ENCODE peak calls at places on chromosomes 2 and 18, in five cellular contexts. One of them, this sample, is unnamed.

GRCh38 chr2:10369269-10370255 is 66.9 kb downstream of the HPCAL1 start:
- DNase-seq in mucosa of descending colon: peak; percentile 53
- DNase-seq in body of pancreas: peak; percentile 42
- DNase-seq in endothelial cell of umbilical vein: no peak
- DNase-seq in fibroblast of lung: no peak
- DNase-seq in this sample: no peak

GRCh38 chr2:178111743-178112142 is 494 bp upstream of the RBM45 start:
- DNase-seq in endothelial cell of umbilical vein: no peak
- DNase-seq in body of pancreas: no peak
- DNase-seq in mucosa of descending colon: no peak
- DNase-seq in fibroblast of lung: no peak
- DNase-seq in this sample: no peak

GRCh38 chr18:3654442-3655253 is 204.7 kb downstream of the TGIF1 start:
- DNase-seq in fibroblast of lung: peak; percentile 21
- DNase-seq in mucosa of descending colon: no peak
- DNase-seq in endothelial cell of umbilical vein: no peak
- DNase-seq in body of pancreas: no peak
- DNase-seq in this sample: no peak

GRCh38 chr2:236354973-236355595 is 90.9 kb upstream of the ASB18 start:
- DNase-seq in fibroblast of lung: no peak
- DNase-seq in endothelial cell of umbilical vein: no peak
- DNase-seq in mucosa of descending colon: no peak
- DNase-seq in body of pancreas: no peak
- DNase-seq in this sample: no peak

GRCh38 chr18:45920367-45920766 is 46.8 kb downstream of the EPG5 start:
- DNase-seq in endothelial cell of umbilical vein: peak; percentile 72
- DNase-seq in mucosa of descending colon: peak; percentile 71
- DNase-seq in fibroblast of lung: peak; percentile 70
- DNase-seq in body of pancreas: peak; percentile 84
- DNase-seq in this sample: no peak

GRCh38 chr2:234288974-234289455 is 207.9 kb downstream of the ARL4C start:
- DNase-seq in body of pancreas: peak; percentile 62
- DNase-seq in fibroblast of lung: peak; percentile 53
- DNase-seq in mucosa of descending colon: peak; percentile 72
- DNase-seq in endothelial cell of umbilical vein: peak; percentile 65
- DNase-seq in this sample: no peak

GRCh38 chr2:229454934-229455631 is 184.0 kb upstream of the PID1 start:
- DNase-seq in mucosa of descending colon: no peak
- DNase-seq in endothelial cell of umbilical vein: peak; percentile 67
- DNase-seq in body of pancreas: no peak
- DNase-seq in fibroblast of lung: peak; percentile 68
- DNase-seq in this sample: no peak

GRCh38 chr2:216774620-216775019 is 79.3 kb upstream of the IGFBP5 start:
- DNase-seq in mucosa of descending colon: no peak
- DNase-seq in fibroblast of lung: peak; percentile 87
- DNase-seq in endothelial cell of umbilical vein: no peak
- DNase-seq in body of pancreas: no peak
- DNase-seq in this sample: peak; percentile 66

GRCh38 chr2:38268691-38269309 is 108.3 kb downstream of the ATL2 start:
- DNase-seq in body of pancreas: no peak
- DNase-seq in fibroblast of lung: peak; percentile 97
- DNase-seq in mucosa of descending colon: no peak
- DNase-seq in endothelial cell of umbilical vein: no peak
- DNase-seq in this sample: no peak

GRCh38 chr2:216236486-216236885 is 127.3 kb downstream of the XRCC5 start:
- DNase-seq in body of pancreas: no peak
- DNase-seq in endothelial cell of umbilical vein: no peak
- DNase-seq in mucosa of descending colon: no peak
- DNase-seq in fibroblast of lung: no peak
- DNase-seq in this sample: no peak

GRCh38 chr2:46981662-46982351 is 66.2 kb upstream of the MCFD2 start:
- DNase-seq in endothelial cell of umbilical vein: no peak
- DNase-seq in body of pancreas: peak; percentile 84
- DNase-seq in fibroblast of lung: no peak
- DNase-seq in mucosa of descending colon: peak; percentile 65
- DNase-seq in this sample: no peak

GRCh38 chr2:95389256-95390119 is 13.0 kb upstream of the FAHD2A start:
- DNase-seq in mucosa of descending colon: peak; percentile 76
- DNase-seq in body of pancreas: peak; percentile 74
- DNase-seq in fibroblast of lung: peak; percentile 65
- DNase-seq in endothelial cell of umbilical vein: peak; percentile 50
- DNase-seq in this sample: no peak

GRCh38 chr2:177783835-177784448 is 288.6 kb downstream of the PDE11A start:
- DNase-seq in body of pancreas: no peak
- DNase-seq in fibroblast of lung: peak; percentile 74
- DNase-seq in mucosa of descending colon: no peak
- DNase-seq in endothelial cell of umbilical vein: no peak
- DNase-seq in this sample: peak; percentile 49

GRCh38 chr18:36769611-36770314 is 59.0 kb downstream of the TPGS2 start:
- DNase-seq in mucosa of descending colon: no peak
- DNase-seq in body of pancreas: peak; percentile 44
- DNase-seq in endothelial cell of umbilical vein: no peak
- DNase-seq in fibroblast of lung: no peak
- DNase-seq in this sample: no peak

GRCh38 chr18:58216071-58216471 is 172.0 kb downstream of the NEDD4L start:
- DNase-seq in body of pancreas: no peak
- DNase-seq in fibroblast of lung: peak; percentile 52
- DNase-seq in endothelial cell of umbilical vein: no peak
- DNase-seq in mucosa of descending colon: no peak
- DNase-seq in this sample: no peak

GRCh38 chr2:31414601-31415241 is at the start of gene XDH:
- DNase-seq in fibroblast of lung: no peak
- DNase-seq in endothelial cell of umbilical vein: no peak
- DNase-seq in mucosa of descending colon: peak; percentile 47
- DNase-seq in body of pancreas: no peak
- DNase-seq in this sample: no peak

GRCh38 chr2:29117636-29118303 is 2.6 kb downstream of the CLIP4 start:
- DNase-seq in body of pancreas: no peak
- DNase-seq in mucosa of descending colon: no peak
- DNase-seq in fibroblast of lung: peak; percentile 46
- DNase-seq in endothelial cell of umbilical vein: peak; percentile 83
- DNase-seq in this sample: no peak

GRCh38 chr2:219783551-219783950 is 156.1 kb downstream of the SLC4A3 start:
- DNase-seq in fibroblast of lung: no peak
- DNase-seq in body of pancreas: no peak
- DNase-seq in endothelial cell of umbilical vein: no peak
- DNase-seq in mucosa of descending colon: no peak
- DNase-seq in this sample: no peak

GRCh38 chr2:121237980-121238665 is 46.9 kb downstream of the TFCP2L1 start:
- DNase-seq in mucosa of descending colon: peak; percentile 12
- DNase-seq in endothelial cell of umbilical vein: no peak
- DNase-seq in fibroblast of lung: no peak
- DNase-seq in body of pancreas: no peak
- DNase-seq in this sample: no peak

GRCh38 chr18:54957987-54958386 is 1.3 kb downstream of the CCDC68 start:
- DNase-seq in fibroblast of lung: peak; percentile 74
- DNase-seq in endothelial cell of umbilical vein: no peak
- DNase-seq in body of pancreas: no peak
- DNase-seq in mucosa of descending colon: no peak
- DNase-seq in this sample: no peak

GRCh38 chr2:233082222-233082933 is 22.2 kb downstream of the INPP5D start:
- DNase-seq in mucosa of descending colon: no peak
- DNase-seq in fibroblast of lung: no peak
- DNase-seq in body of pancreas: no peak
- DNase-seq in endothelial cell of umbilical vein: no peak
- DNase-seq in this sample: no peak

DNA sequence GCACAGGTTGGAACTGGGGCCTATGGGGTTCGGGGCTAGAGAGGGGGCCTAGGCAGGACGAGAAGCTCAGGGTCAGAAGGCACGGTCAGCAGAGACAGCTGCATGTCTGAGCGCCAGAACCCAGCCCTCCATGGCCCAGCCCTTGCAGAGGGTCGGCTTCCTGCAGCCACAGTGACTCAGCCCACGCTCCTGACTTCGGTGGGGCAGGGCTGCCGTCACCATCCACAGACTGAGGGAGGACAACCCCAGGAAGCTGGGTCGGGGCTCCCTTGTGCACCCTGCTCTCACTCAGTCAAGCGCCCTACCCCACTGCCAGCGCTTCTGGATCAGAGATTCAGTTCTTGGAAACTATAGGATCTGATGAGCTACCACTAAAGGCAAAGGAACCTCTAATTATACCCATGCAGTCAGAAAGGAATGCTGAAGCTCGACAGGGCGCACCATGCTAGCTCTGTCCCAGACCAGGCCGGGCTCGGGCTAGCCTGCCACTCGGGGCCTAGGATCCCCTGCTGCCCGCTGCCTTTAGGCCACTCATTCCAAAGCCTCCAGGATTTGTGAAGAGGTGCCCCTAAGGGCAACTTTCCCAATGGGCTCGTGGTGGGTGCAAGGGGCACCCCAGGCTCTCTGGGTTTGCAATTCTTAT is 2.9 kb downstream of the ACTR1B start:
- DNase-seq in mucosa of descending colon: no peak
- DNase-seq in fibroblast of lung: no peak
- DNase-seq in endothelial cell of umbilical vein: no peak
- DNase-seq in body of pancreas: no peak
- DNase-seq in this sample: no peak
- H3K4me3 ChIP-seq in mucosa of descending colon: no peak overlapping the region
- H3K4me3 ChIP-seq in fibroblast of lung: no peak overlapping the region
- H3K4me3 ChIP-seq in endothelial cell of umbilical vein: no peak overlapping the region
- H3K4me3 ChIP-seq in body of pancreas: no peak overlapping the region
- H3K4me3 ChIP-seq in this sample: no peak overlapping the region

GRCh38 chr2:54341656-54342055 is 85.6 kb upstream of the TSPYL6 start:
- DNase-seq in endothelial cell of umbilical vein: peak; percentile 22
- DNase-seq in fibroblast of lung: peak; percentile 12
- DNase-seq in mucosa of descending colon: no peak
- DNase-seq in body of pancreas: no peak
- DNase-seq in this sample: no peak
- TF ChIP-seq CTCF in endothelial cell of umbilical vein: no peak
- TF ChIP-seq CTCF in fibroblast of lung: no peak
- TF ChIP-seq CTCF in mucosa of descending colon: no peak
- TF ChIP-seq CTCF in body of pancreas: no peak
- TF ChIP-seq CTCF in this sample: no peak

DNA sequence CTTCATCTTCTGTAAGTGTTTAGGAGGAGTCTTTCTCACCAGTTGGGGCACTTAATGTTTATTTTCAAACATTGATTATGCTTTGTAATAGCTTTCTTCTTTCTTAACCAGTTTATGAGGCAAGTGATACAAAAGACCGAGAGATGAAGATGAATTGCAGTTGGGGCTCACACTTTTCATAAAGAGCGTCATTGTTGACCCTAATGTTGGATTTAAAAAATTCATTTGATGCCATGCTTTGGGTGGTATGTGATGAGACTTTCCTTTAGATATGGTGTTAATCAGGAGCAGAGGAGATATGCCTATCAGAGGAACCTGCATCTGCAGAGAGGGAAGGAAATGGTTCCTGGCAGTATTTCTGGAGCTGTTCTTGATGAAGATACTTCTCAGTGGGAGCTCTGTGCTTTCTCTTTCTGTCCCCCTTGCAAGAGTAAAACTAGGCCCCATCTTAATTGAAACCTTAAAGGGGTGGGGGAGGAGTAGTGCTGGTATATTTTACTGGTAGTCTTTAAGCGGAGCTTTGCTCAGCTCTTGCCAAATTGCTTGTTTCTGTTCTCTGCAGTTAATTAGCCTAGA is 2.3 kb downstream of the EML4 start:
- DNase-seq in endothelial cell of umbilical vein: no peak
- DNase-seq in body of pancreas: no peak
- DNase-seq in fibroblast of lung: no peak
- DNase-seq in mucosa of descending colon: no peak
- DNase-seq in this sample: no peak
- H3K36me3 ChIP-seq in endothelial cell of umbilical vein: no peaks in the 10 kb centered on the region
- H3K36me3 ChIP-seq in body of pancreas: no peaks in the 10 kb centered on the region
- H3K36me3 ChIP-seq in fibroblast of lung: no peaks in the 10 kb centered on the region
- H3K36me3 ChIP-seq in mucosa of descending colon: no peaks in the 10 kb centered on the region
- H3K36me3 ChIP-seq in this sample: no peaks in the 10 kb centered on the region

GRCh38 chr2:162072181-162072702 is 1.8 kb downstream of the DPP4 start:
- DNase-seq in fibroblast of lung: peak; percentile 76
- DNase-seq in endothelial cell of umbilical vein: peak; percentile 26
- DNase-seq in body of pancreas: no peak
- DNase-seq in mucosa of descending colon: no peak
- DNase-seq in this sample: no peak
- H3K4me3 ChIP-seq in fibroblast of lung: peak overlapping the region; percentile 30
- H3K4me3 ChIP-seq in endothelial cell of umbilical vein: no peak overlapping the region
- H3K4me3 ChIP-seq in body of pancreas: no peak overlapping the region
- H3K4me3 ChIP-seq in mucosa of descending colon: no peak overlapping the region
- H3K4me3 ChIP-seq in this sample: peak overlapping the region; percentile 65

GRCh38 chr2:237689569-237690131 is 62.3 kb downstream of the LRRFIP1 start:
- DNase-seq in endothelial cell of umbilical vein: no peak
- DNase-seq in mucosa of descending colon: peak; percentile 72
- DNase-seq in body of pancreas: no peak
- DNase-seq in fibroblast of lung: no peak
- DNase-seq in this sample: no peak

GRCh38 chr2:237685408-237685807 is 58.0 kb downstream of the LRRFIP1 start:
- DNase-seq in body of pancreas: no peak
- DNase-seq in mucosa of descending colon: no peak
- DNase-seq in endothelial cell of umbilical vein: no peak
- DNase-seq in fibroblast of lung: no peak
- DNase-seq in this sample: no peak

GRCh38 chr2:237688081-237688480 is 60.7 kb downstream of the LRRFIP1 start:
- DNase-seq in mucosa of descending colon: no peak
- DNase-seq in endothelial cell of umbilical vein: no peak
- DNase-seq in body of pancreas: no peak
- DNase-seq in fibroblast of lung: no peak
- DNase-seq in this sample: no peak

GRCh38 chr2:237687666-237688065 is 60.3 kb downstream of the LRRFIP1 start:
- DNase-seq in mucosa of descending colon: peak; percentile 64
- DNase-seq in fibroblast of lung: peak; percentile 100
- DNase-seq in body of pancreas: peak; percentile 39
- DNase-seq in endothelial cell of umbilical vein: no peak
- DNase-seq in this sample: peak; percentile 99

GRCh38 chr2:237686659-237687136 is 59.3 kb downstream of the LRRFIP1 start:
- DNase-seq in fibroblast of lung: no peak
- DNase-seq in body of pancreas: no peak
- DNase-seq in mucosa of descending colon: no peak
- DNase-seq in endothelial cell of umbilical vein: peak; percentile 82
- DNase-seq in this sample: no peak
- TF ChIP-seq CTCF in fibroblast of lung: no peak
- TF ChIP-seq CTCF in body of pancreas: no peak
- TF ChIP-seq CTCF in mucosa of descending colon: no peak
- TF ChIP-seq CTCF in endothelial cell of umbilical vein: peak; percentile 54
- TF ChIP-seq CTCF in this sample: no peak

GRCh38 chr2:62305421-62306176 is 109.7 kb downstream of the B3GNT2 start:
- DNase-seq in endothelial cell of umbilical vein: peak; percentile 94
- DNase-seq in fibroblast of lung: no peak
- DNase-seq in mucosa of descending colon: no peak
- DNase-seq in body of pancreas: no peak
- DNase-seq in this sample: no peak

GRCh38 chr2:62307469-62308389 is 111.8 kb downstream of the B3GNT2 start:
- DNase-seq in endothelial cell of umbilical vein: no peak
- DNase-seq in fibroblast of lung: no peak
- DNase-seq in mucosa of descending colon: peak; percentile 75
- DNase-seq in body of pancreas: no peak
- DNase-seq in this sample: no peak

GRCh38 chr2:62306751-62307468 is 111.0 kb downstream of the B3GNT2 start:
- DNase-seq in mucosa of descending colon: peak; percentile 49
- DNase-seq in fibroblast of lung: no peak
- DNase-seq in endothelial cell of umbilical vein: peak; percentile 89
- DNase-seq in body of pancreas: no peak
- DNase-seq in this sample: no peak

GRCh38 chr2:62309465-62310091 is 113.7 kb downstream of the B3GNT2 start:
- DNase-seq in body of pancreas: no peak
- DNase-seq in endothelial cell of umbilical vein: peak; percentile 63
- DNase-seq in fibroblast of lung: no peak
- DNase-seq in mucosa of descending colon: no peak
- DNase-seq in this sample: no peak

GRCh38 chr2:62309081-62309464 is 113.2 kb downstream of the B3GNT2 start:
- DNase-seq in mucosa of descending colon: no peak
- DNase-seq in endothelial cell of umbilical vein: no peak
- DNase-seq in body of pancreas: no peak
- DNase-seq in fibroblast of lung: no peak
- DNase-seq in this sample: no peak
- H3K36me3 ChIP-seq in mucosa of descending colon: no peaks in the 10 kb centered on the region
- H3K36me3 ChIP-seq in endothelial cell of umbilical vein: no peaks in the 10 kb centered on the region
- H3K36me3 ChIP-seq in body of pancreas: no peaks in the 10 kb centered on the region
- H3K36me3 ChIP-seq in fibroblast of lung: no peaks in the 10 kb centered on the region
- H3K36me3 ChIP-seq in this sample: no peaks in the 10 kb centered on the region

GRCh38 chr18:69128978-69129377 is 271.7 kb upstream of the DOK6 start:
- DNase-seq in mucosa of descending colon: no peak
- DNase-seq in fibroblast of lung: no peak
- DNase-seq in endothelial cell of umbilical vein: no peak
- DNase-seq in body of pancreas: no peak
- DNase-seq in this sample: no peak
- H3K4me3 ChIP-seq in mucosa of descending colon: no peak overlapping the region
- H3K4me3 ChIP-seq in fibroblast of lung: no peak overlapping the region
- H3K4me3 ChIP-seq in endothelial cell of umbilical vein: no peak overlapping the region
- H3K4me3 ChIP-seq in body of pancreas: no peak overlapping the region
- H3K4me3 ChIP-seq in this sample: no peak overlapping the region